ENCODE peak calls at places on chromosome 5, in nine cellular contexts. D is left ventricle myocardium inferior; M is breast epithelium; A is GM10248; L is Daoy; X is HuH-7.5; F is head of caudate nucleus; B is stimulated activated CD4-positive, alpha-beta T cell treated with anti-CD3 and anti-CD28 coated beads, Interleukin-4, amount 100 ng/mL, for 1 hour; Z is kidney epithelial cell. E is an unnamed sample.

GRCh38 chr5:133421394-133421793 is 190.9 kb downstream of the FSTL4 start:
- DNase-seq in D (no peak), M (no peak), A (peak), L (peak), X (peak), F (no peak), B (peak), Z (no peak), E (peak)

GRCh38 chr5:56696900-56697299 is 118.4 kb upstream of the MAP3K1 start:
- DNase-seq in D (no peak), M (no peak), A (no peak), L (no peak), X (no peak), F (no peak), B (no peak), Z (no peak), E (no peak)

GRCh38 chr5:88287846-88288588 is 19.4 kb upstream of the TMEM161B start:
- DNase-seq in D (no peak), M (no peak), A (no peak), L (no peak), X (no peak), F (no peak), B (no peak), Z (no peak), E (no peak)

GRCh38 chr5:775960-776861 is 8.3 kb downstream of the ZDHHC11B start:
- DNase-seq in D (no peak), M (peak), A (peak), L (peak), X (peak), F (no peak), B (no peak), Z (no peak), E (no peak)

GRCh38 chr5:42005561-42006153 is 80.6 kb downstream of the FBXO4 start:
- DNase-seq in D (no peak), M (no peak), A (peak), L (no peak), X (peak), F (no peak), B (no peak), Z (no peak), E (peak)

GRCh38 chr5:167720676-167721260 is 570.7 kb upstream of the WWC1 start:
- DNase-seq in D (no peak), M (no peak), A (no peak), L (no peak), X (no peak), F (peak), B (no peak), Z (no peak), E (peak)

GRCh38 chr5:54007822-54008777 is 302.3 kb downstream of the ARL15 start:
- DNase-seq in D (no peak), M (no peak), A (no peak), L (no peak), X (peak), F (no peak), B (no peak), Z (no peak), E (peak)

GRCh38 chr5:163794993-163795392 is 289.6 kb downstream of the MAT2B start:
- DNase-seq in D (no peak), M (no peak), A (no peak), L (no peak), X (no peak), F (no peak), B (no peak), Z (no peak), E (no peak)

GRCh38 chr5:53164478-53165165 is 55.1 kb upstream of the MOCS2 start:
- DNase-seq in D (no peak), M (no peak), A (no peak), L (no peak), X (no peak), F (no peak), B (no peak), Z (no peak), E (no peak)

E was measured in mesenchymal stem cell.